ENCODE peak calls at places on chromosome 15, in four cellular contexts. H is IMR-90, D is H1, Y is neuronal stem cell. S is an unnamed sample.

GRCh38 chr15:96068897-96069296 is 261.6 kb upstream of the NR2F2 start:
- DNase-seq in D (no peak), H (no peak), Y (no peak), S (no peak)

GRCh38 chr15:83153288-83153687 is 45.8 kb downstream of the TM6SF1 start:
- DNase-seq in Y (no peak), D (no peak), H (peak; percentile 21), S (no peak)

GRCh38 chr15:53880353-53880752 is 97.9 kb upstream of the UNC13C start:
- DNase-seq in Y (no peak), D (no peak), H (no peak), S (no peak)

GRCh38 chr15:29852201-29852600 is 29.9 kb upstream of the TJP1 start:
- DNase-seq in Y (no peak), H (no peak), D (no peak), S (no peak)

GRCh38 chr15:66948294-66948693 is 117.1 kb upstream of the SMAD3 start:
- DNase-seq in Y (no peak), H (peak; percentile 50), D (no peak), S (peak; percentile 73)

GRCh38 chr15:58934521-58934920 is 1.0 kb upstream of the SLTM start:
- DNase-seq in D (no peak), Y (no peak), H (no peak), S (no peak)

GRCh38 chr15:37166402-37166801 is 66.1 kb upstream of the MEIS2 start:
- DNase-seq in Y (no peak), H (no peak), D (no peak), S (no peak)

GRCh38 chr15:80898040-80898439 is 91.6 kb downstream of the MESD start:
- DNase-seq in Y (no peak), D (no peak), H (no peak), S (no peak)

GRCh38 chr15:28125673-28126651 is 26.8 kb upstream of the OCA2 start:
- DNase-seq in D (no peak), H (peak; percentile 64), Y (peak; percentile 54), S (peak; percentile 65)

DNA sequence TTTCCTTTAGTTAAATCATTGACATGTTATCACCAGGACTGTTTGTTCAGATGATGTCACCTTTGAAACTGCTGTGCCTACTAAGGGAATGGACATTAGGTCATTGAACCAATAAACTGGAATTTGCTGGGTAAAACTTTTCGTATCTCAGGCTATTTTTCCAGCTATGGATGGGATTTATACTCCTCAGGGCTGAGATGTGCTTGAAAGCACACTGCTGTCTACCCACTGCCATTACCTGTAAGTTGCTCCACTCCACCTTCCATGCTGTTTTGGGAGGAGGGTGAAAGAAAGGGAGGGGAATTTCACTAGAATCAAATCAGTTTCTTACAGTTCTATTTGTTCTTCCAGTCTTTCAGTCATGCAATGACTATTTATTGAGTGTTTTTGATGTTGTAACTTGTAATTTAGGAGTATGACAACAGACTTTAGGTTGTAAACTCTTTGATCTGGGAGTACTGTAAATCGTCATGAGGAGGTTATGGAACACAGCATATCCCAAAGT is 11.3 kb downstream of the EHD4 start:
- DNase-seq in H (no peak), D (no peak), Y (no peak), S (no peak)
- H2AK5ac ChIP-seq in H (no peak overlapping the region), D (no peak overlapping the region), Y (no peak overlapping the region), S (peak overlapping the region; percentile 74)

GRCh38 chr15:45657769-45658545 is 23.1 kb downstream of the SQOR start:
- DNase-seq in D (no peak), H (no peak), Y (no peak), S (no peak)

GRCh38 chr15:45662375-45662774 is 27.5 kb downstream of the SQOR start:
- DNase-seq in Y (no peak), H (no peak), D (no peak), S (no peak)

GRCh38 chr15:45665261-45665660 is 30.4 kb downstream of the SQOR start:
- DNase-seq in H (no peak), D (no peak), Y (no peak), S (no peak)

GRCh38 chr15:45664451-45664850 is 29.6 kb downstream of the SQOR start:
- DNase-seq in H (peak; percentile 72), D (no peak), Y (no peak), S (peak; percentile 64)

GRCh38 chr15:45660231-45660979 is 25.6 kb downstream of the SQOR start:
- DNase-seq in Y (no peak), H (peak; percentile 28), D (no peak), S (peak; percentile 45)
- H3K14ac ChIP-seq in Y (no peak overlapping the region), H (no peak overlapping the region), D (no peak overlapping the region), S (no peak overlapping the region)

DNA sequence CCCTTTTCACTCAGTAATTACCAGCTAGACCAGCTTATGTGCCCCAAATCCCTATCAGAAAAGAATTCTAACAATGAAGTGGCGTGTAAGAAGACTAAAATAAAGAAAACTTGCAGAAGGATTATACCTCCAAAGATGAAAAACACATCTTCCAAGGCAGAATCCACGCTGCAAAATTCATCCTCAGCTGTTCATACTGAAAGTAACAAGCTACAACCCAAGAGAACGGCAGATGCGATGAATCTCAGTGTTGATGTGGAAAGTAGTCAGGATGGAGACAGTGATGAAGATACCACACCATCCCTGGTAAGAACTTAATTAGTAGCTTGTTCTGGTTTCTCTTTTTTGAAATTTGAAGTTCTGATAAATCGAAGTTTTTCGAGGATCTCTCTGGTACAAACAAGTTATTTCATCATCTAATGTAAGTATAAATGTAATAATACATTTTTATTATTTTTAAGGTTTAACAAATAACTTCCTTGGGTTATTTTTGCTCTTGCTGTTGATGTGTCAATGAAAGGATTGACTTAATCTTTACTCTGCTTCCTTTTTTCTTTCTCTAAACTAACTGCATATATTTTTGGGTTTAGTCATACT is 1.4 kb downstream of the WDR76 start:
- DNase-seq in H (peak; percentile 19), D (no peak), Y (no peak), S (peak; percentile 31)
- H3K4me3 ChIP-seq in H (peak overlapping the region; percentile 24), D (no peak overlapping the region), Y (no peak overlapping the region), S (peak overlapping the region; percentile 90)

GRCh38 chr15:31360158-31360561 is 33.5 kb downstream of the KLF13 start:
- DNase-seq in D (no peak), Y (no peak), H (no peak), S (no peak)
- H2AK5ac ChIP-seq in D (no peak overlapping the region), Y (peak overlapping the region; percentile 78), H (no peak overlapping the region), S (no peak overlapping the region)

GRCh38 chr15:90364251-90364650 is 12.2 kb downstream of the ZNF774 start:
- DNase-seq in Y (no peak), D (no peak), H (peak; percentile 56), S (peak; percentile 22)
- H3K14ac ChIP-seq in Y (no peak overlapping the region), D (no peak overlapping the region), H (peak overlapping the region; percentile 43), S (no peak overlapping the region)

DNA sequence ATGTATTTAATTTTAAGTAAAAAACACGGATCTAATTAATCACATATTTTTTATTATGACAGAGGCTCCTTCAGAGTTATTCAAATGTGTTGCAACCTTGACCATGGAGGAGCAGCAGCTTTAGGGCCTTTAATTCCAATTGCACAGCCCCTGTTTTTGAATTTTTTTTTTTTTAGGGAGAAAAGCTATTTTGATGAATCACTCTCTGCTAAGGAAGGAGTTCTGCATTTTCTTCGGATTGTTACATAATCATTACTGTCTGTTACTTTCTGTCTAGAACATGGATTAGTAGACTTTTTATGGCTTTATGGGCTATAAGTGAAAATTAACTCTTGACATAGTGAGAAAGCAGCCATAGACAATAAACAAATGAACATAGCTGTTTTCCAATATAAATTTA is 90.8 kb downstream of the MCTP2 start:
- DNase-seq in H (peak; percentile 25), D (no peak), Y (no peak), S (peak; percentile 44)
- H3K4me3 ChIP-seq in H (no peak overlapping the region), D (no peak overlapping the region), Y (no peak overlapping the region), S (no peak overlapping the region)

GRCh38 chr15:57505056-57505713 is 86.5 kb upstream of the MYZAP start:
- DNase-seq in H (no peak), D (no peak), Y (no peak), S (no peak)

GRCh38 chr15:57503051-57503702 is 88.5 kb upstream of the MYZAP start:
- DNase-seq in D (no peak), H (no peak), Y (no peak), S (no peak)

GRCh38 chr15:57505949-57506391 is 85.7 kb upstream of the MYZAP start:
- DNase-seq in H (no peak), D (no peak), Y (no peak), S (peak; percentile 35)

GRCh38 chr15:57503911-57504598 is 87.6 kb upstream of the MYZAP start:
- DNase-seq in Y (no peak), H (no peak), D (no peak), S (no peak)

GRCh38 chr15:57504599-57504940 is 87.1 kb upstream of the MYZAP start:
- DNase-seq in H (no peak), D (no peak), Y (no peak), S (no peak)
- H2AK5ac ChIP-seq in H (no peak overlapping the region), D (no peak overlapping the region), Y (no peak overlapping the region), S (peak overlapping the region; percentile 34)

DNA sequence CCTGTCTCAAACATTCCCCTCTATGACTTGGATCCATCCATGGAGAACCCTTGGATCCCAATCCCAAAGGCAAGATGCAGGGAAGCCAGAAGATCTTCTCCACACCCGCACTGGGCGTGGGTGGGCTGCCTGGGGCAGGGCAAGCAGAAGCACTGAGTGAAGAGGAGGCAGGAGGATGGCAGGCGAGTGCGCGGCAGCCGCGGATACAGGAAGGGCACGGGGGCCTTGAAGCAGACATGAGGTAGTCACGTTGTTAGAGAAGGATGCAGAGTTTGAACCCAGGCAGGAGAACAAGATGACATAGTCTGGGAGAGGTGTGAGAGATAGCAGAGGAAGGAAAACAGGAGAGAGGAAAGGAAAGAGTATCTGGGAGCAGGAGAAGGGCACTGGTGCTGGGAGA is 5.1 kb upstream of the IGDCC3 start:
- DNase-seq in H (no peak), Y (no peak), D (no peak), S (no peak)
- H3K14ac ChIP-seq in H (no peak overlapping the region), Y (peak overlapping the region; percentile 32), D (no peak overlapping the region), S (no peak overlapping the region)